ENCODE peak calls at places on chromosome 9, in six cellular contexts. V is fibroblast of lung, A is esophagus squamous epithelium, U is aorta, L is colonic mucosa, X is kidney. T is an unnamed sample. For H3K4me1, the result is how much of the 10 kb centered on the place peaks cover.

GRCh38 chr9:136485049-136485647 is 2.3 kb upstream of the SEC16A start:
- DNase-seq in V (peak), U (peak), L (peak), A (peak), X (no peak), T (no peak)

GRCh38 chr9:123851851-123852250 is 78.1 kb downstream of the DENND1A start:
- DNase-seq in L (no peak), V (no peak), X (no peak), A (no peak), U (no peak), T (no peak)

GRCh38 chr9:123011878-123012528 is 21.5 kb upstream of the GPR21 start:
- DNase-seq in V (no peak), X (no peak), A (no peak), U (no peak), L (no peak), T (no peak)

GRCh38 chr9:72149231-72149975 is at the start of gene GDA:
- DNase-seq in L (peak), X (peak), U (no peak), A (no peak), V (peak), T (peak)

GRCh38 chr9:16214677-16215076 is 655.8 kb downstream of the BNC2 start:
- DNase-seq in A (no peak), X (no peak), L (no peak), U (no peak), V (no peak), T (no peak)

GRCh38 chr9:14221558-14221957 is 92.4 kb downstream of the NFIB start:
- DNase-seq in A (no peak), U (no peak), X (no peak), V (peak), L (no peak), T (no peak)

GRCh38 chr9:27726244-27727141 is 153.2 kb upstream of the C9orf72 start:
- DNase-seq in L (peak), U (no peak), X (no peak), V (peak), A (no peak), T (no peak)

GRCh38 chr9:121939643-121940042 is 153.5 kb downstream of the TTLL11 start:
- DNase-seq in L (no peak), V (no peak), X (no peak), U (no peak), A (no peak), T (no peak)

GRCh38 chr9:36961568-36962360 is 72.3 kb downstream of the PAX5 start:
- DNase-seq in V (peak), X (no peak), A (no peak), U (no peak), L (no peak), T (no peak)

GRCh38 chr9:31272456-31273295 is 1111.8 kb upstream of the ACO1 start:
- DNase-seq in V (no peak), A (no peak), U (no peak), X (no peak), L (peak), T (no peak)

GRCh38 chr9:13088734-13089427 is 190.6 kb downstream of the MPDZ start:
- DNase-seq in A (no peak), L (no peak), U (no peak), X (no peak), V (peak), T (no peak)

GRCh38 chr9:4680750-4681149 is 1.4 kb downstream of the CDC37L1 start:
- DNase-seq in V (peak), A (no peak), L (no peak), X (no peak), U (no peak), T (no peak)

GRCh38 chr9:105116047-105116868 is 128.2 kb upstream of the SLC44A1 start:
- DNase-seq in L (no peak), A (no peak), V (no peak), U (no peak), X (no peak), T (no peak)

GRCh38 chr9:126440938-126441337 is 114.3 kb downstream of the MVB12B start:
- DNase-seq in U (no peak), A (no peak), L (no peak), V (peak), X (no peak), T (no peak)

GRCh38 chr9:34093578-34093977 is 32.9 kb downstream of the DCAF12 start:
- DNase-seq in U (no peak), L (no peak), V (no peak), A (no peak), X (no peak), T (no peak)

GRCh38 chr9:91833878-91834255 is 116.2 kb downstream of the ROR2 start:
- DNase-seq in V (no peak), L (no peak), X (no peak), U (no peak), A (no peak), T (no peak)

GRCh38 chr9:6383551-6384225 is 29.3 kb upstream of the UHRF2 start:
- DNase-seq in X (no peak), A (no peak), U (no peak), V (peak), L (no peak), T (no peak)

GRCh38 chr9:29319727-29320513 is 1746.6 kb upstream of the C9orf72 start:
- DNase-seq in L (no peak), V (no peak), U (no peak), X (no peak), A (no peak), T (no peak)

DNA sequence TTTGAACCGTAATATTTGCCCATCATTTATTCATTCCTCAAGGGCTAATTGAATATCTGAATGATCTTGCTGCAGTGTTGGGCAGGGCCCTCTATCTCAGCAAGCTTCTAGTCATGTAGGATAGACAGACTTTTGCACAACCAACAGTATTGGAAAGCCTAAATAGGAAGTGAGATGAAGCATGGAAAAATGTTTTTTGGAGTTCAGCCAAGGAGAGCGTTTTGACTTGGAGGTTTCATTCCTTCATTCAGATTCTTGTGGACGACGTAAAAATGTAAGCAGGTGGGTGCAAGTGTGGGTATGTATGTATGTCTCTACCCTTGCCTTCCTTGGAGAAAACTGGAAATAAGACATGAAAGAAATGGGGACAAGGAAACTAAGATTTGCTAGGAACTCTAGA is 15.5 kb downstream of the DAPK1 start:
- DNase-seq in L (no peak), X (no peak), U (no peak), A (no peak), V (no peak), T (no peak)
- H3K4me1 ChIP-seq in L (under half), X (under half), U (under half), A (under half), V (under half), T (under half)

DNA sequence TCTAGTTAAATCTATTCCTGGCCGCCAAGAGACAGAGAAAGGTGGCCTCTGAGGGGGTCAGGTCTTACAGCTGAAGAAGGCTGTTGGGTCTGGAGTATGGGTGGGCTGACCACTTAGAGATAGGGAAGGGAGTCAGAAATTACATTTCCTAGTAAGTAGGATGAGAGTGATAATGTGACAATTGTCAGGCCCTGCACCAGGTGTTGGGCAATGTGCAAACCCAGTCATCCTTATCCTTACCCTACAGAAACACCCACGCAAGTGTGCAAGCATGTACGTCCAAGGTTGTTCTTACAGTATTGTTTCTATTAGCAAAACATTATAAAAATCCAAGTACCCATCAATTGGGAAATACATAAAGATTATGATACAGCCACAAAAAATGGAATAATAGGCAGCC is 9.5 kb downstream of the SPAAR start:
- DNase-seq in L (no peak), A (no peak), X (no peak), U (no peak), V (no peak), T (no peak)
- H3K4me1 ChIP-seq in L (under half), A (under half), X (under half), U (under half), V (under half), T (under half)

GRCh38 chr9:100937377-100937776 is 91.2 kb upstream of the PLPPR1 start:
- DNase-seq in L (no peak), V (no peak), A (no peak), U (no peak), X (no peak), T (no peak)

GRCh38 chr9:100938507-100938906 is 90.0 kb upstream of the PLPPR1 start:
- DNase-seq in X (no peak), L (no peak), A (no peak), V (no peak), U (no peak), T (no peak)

GRCh38 chr9:100927778-100928177 is 100.7 kb upstream of the PLPPR1 start:
- DNase-seq in U (no peak), L (no peak), A (no peak), X (no peak), V (no peak), T (no peak)

DNA sequence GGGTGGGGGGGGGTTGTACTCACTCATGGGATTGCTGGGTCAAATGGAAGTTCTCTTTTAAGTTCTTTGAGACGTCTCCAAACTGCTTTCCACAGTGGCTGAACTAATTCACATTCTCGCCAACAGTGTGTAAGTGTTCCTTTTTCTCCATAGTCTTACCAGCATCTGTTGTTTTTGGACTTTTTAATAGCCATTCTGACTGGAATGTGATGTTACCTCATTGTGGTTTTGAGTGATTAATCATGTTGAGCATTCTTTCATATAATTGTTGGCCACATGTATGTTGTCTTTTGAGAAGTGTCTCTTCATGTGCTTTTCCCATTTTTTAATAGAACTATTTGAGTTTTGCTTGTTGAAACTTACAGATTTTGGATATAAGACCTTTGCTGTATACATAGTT is 94.9 kb upstream of the PLPPR1 start:
- DNase-seq in U (no peak), X (no peak), A (no peak), V (peak), L (no peak), T (no peak)
- H3K4me1 ChIP-seq in U (under half), X (under half), A (under half), V (under half), L (under half), T (under half)

DNA sequence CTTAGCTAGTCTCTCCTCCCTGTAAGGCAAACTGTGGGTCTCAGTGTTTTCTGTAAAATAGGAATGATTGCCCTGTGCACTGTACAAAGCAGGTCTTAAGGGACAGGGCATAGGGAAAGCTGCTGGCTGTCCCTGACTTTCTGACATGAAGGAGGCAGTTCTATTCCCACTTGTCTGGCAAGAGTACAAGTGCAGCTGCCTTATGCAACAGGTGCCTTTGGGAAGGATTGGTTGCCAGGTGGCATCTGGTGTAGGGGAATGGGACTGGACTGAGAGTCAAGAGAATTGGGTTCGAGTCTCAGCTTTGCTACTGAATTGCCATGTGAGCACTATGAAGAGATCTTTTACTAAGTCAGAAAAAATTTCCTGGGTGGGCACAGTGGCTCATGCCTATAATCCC is 10.0 kb downstream of the BSPRY start:
- DNase-seq in X (no peak), V (no peak), A (no peak), L (no peak), U (no peak), T (no peak)
- H3K4me1 ChIP-seq in X (under half), V (under half), A (under half), L (under half), U (under half), T (under half)

GRCh38 chr9:98248737-98249474 is 6.5 kb downstream of the TBC1D2 start:
- DNase-seq in U (peak), V (peak), L (peak), A (no peak), X (peak), T (peak)

GRCh38 chr9:98247826-98248657 is 7.4 kb downstream of the TBC1D2 start:
- DNase-seq in A (no peak), X (no peak), V (no peak), U (no peak), L (no peak), T (no peak)

GRCh38 chr9:98253563-98253962 is 1.9 kb downstream of the TBC1D2 start:
- DNase-seq in A (no peak), V (no peak), U (no peak), L (peak), X (no peak), T (no peak)

GRCh38 chr9:98251554-98251953 is 3.9 kb downstream of the TBC1D2 start:
- DNase-seq in V (peak), U (no peak), X (peak), L (no peak), A (no peak), T (peak)

GRCh38 chr9:98249774-98250173 is 5.7 kb downstream of the TBC1D2 start:
- DNase-seq in X (no peak), V (no peak), U (no peak), L (no peak), A (no peak), T (no peak)
- H3K4me1 ChIP-seq in X (under half), V (under half), U (under half), L (under half), A (half or more), T (half or more)

GRCh38 chr9:93216072-93216364 is 32.1 kb downstream of the WNK2 start:
- DNase-seq in A (no peak), V (no peak), U (no peak), X (no peak), L (no peak), T (no peak)
- H3K4me1 ChIP-seq in A (under half), V (under half), U (under half), X (under half), L (under half), T (under half)

GRCh38 chr9:749712-750111 is 91.8 kb upstream of the DMRT1 start:
- DNase-seq in U (no peak), V (peak), L (no peak), X (no peak), A (no peak), T (no peak)

GRCh38 chr9:746661-747434 is 94.6 kb upstream of the DMRT1 start:
- DNase-seq in L (no peak), X (no peak), V (no peak), A (no peak), U (no peak), T (no peak)

GRCh38 chr9:750264-750967 is 91.1 kb upstream of the DMRT1 start:
- DNase-seq in V (no peak), X (no peak), A (no peak), U (no peak), L (no peak), T (no peak)

GRCh38 chr9:747567-747966 is 93.9 kb upstream of the DMRT1 start:
- DNase-seq in U (no peak), X (no peak), L (no peak), A (no peak), V (no peak), T (no peak)

DNA sequence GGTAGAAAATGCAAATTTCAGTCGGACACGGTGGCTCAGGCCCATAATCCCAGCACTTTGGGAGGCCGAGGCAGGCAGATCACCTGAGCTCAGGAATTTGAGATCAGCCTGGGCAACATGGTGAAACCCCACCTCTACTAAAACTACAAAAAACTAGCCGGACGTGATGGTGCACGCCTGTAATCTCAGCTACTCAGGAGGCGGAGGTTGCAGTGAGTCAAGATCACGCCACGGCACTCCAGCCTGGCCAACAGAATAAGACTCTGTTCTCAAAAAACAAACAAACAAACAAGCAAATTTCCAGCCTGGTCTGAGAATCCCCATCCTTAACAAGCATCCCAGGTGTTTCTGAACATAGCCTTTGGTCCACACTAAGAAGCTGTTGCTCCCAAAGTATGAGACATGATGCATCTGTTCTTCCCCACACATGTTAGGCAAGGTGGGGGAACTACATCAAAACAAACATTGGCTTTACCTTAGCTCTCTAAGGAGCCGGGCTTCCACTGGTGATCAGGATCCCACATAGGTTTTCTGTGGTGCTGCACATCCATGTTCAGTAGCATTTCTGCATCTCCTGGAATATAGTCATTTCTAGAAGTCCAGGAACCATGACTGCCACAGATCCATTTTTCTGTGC is 92.5 kb upstream of the DMRT1 start:
- DNase-seq in V (no peak), A (no peak), L (no peak), U (no peak), X (no peak), T (peak)
- H3K4me1 ChIP-seq in V (under half), A (under half), L (under half), U (under half), X (under half), T (under half)

T was measured in RWPE2.